ENCODE peak calls at places on chromosome 15, in four cellular contexts. D is IMR-90, X is K562, V is keratinocyte. W is an unnamed sample. For H3K9me1, the result is how much of the 10 kb centered on the place peaks cover.

GRCh38 chr15:56892651-56893348 is 25.6 kb upstream of the TCF12 start:
- DNase-seq in D (no peak), X (no peak), V (no peak), W (no peak)

GRCh38 chr15:96342143-96342466 is 11.6 kb downstream of the NR2F2 start:
- DNase-seq in D (no peak), X (no peak), V (no peak), W (peak)

GRCh38 chr15:40511093-40511471 is 40.3 kb downstream of the CHST14 start:
- DNase-seq in D (no peak), X (no peak), V (no peak), W (no peak)

GRCh38 chr15:86538141-86538540 is 458.5 kb downstream of the AGBL1 start:
- DNase-seq in D (no peak), X (no peak), V (no peak), W (no peak)

GRCh38 chr15:33154366-33155166 is 39.9 kb downstream of the FMN1 start:
- DNase-seq in D (peak), X (no peak), V (peak), W (no peak)

GRCh38 chr15:66103293-66103590 is 150.3 kb downstream of the MEGF11 start:
- DNase-seq in D (no peak), X (no peak), V (no peak), W (no peak)

GRCh38 chr15:64045774-64046346 is 425 bp downstream of the DAPK2 start:
- DNase-seq in D (no peak), X (no peak), V (no peak), W (no peak)

GRCh38 chr15:89936051-89936792 is 23.5 kb upstream of the ARPIN start:
- DNase-seq in D (no peak), X (no peak), V (no peak), W (no peak)

GRCh38 chr15:97998307-97999071 is 38.0 kb downstream of the ARRDC4 start:
- DNase-seq in D (no peak), X (no peak), V (no peak), W (no peak)

GRCh38 chr15:65033659-65034269 is 4.3 kb upstream of the MTFMT start:
- DNase-seq in D (peak), X (peak), V (no peak), W (peak)

GRCh38 chr15:74837482-74837881 is 5.5 kb downstream of the ULK3 start:
- DNase-seq in D (no peak), X (no peak), V (no peak), W (no peak)

GRCh38 chr15:67880651-67881182 is 40.9 kb upstream of the RNU6-1 start:
- DNase-seq in D (peak), X (no peak), V (no peak), W (no peak)

GRCh38 chr15:95458736-95459135 is 871.8 kb upstream of the NR2F2 start:
- DNase-seq in D (no peak), X (no peak), V (no peak), W (peak)

GRCh38 chr15:96328101-96328958 is 2.2 kb upstream of the NR2F2 start:
- DNase-seq in D (no peak), X (no peak), V (no peak), W (peak)

GRCh38 chr15:39181348-39181747 is 399.5 kb upstream of the THBS1 start:
- DNase-seq in D (no peak), X (no peak), V (no peak), W (no peak)

GRCh38 chr15:41417418-41417811 is 520 bp downstream of the RTF1 start:
- DNase-seq in D (peak), X (peak), V (no peak), W (no peak)

GRCh38 chr15:61921093-61921492 is 139.2 kb downstream of the VPS13C start:
- DNase-seq in D (peak), X (no peak), V (no peak), W (no peak)

DNA sequence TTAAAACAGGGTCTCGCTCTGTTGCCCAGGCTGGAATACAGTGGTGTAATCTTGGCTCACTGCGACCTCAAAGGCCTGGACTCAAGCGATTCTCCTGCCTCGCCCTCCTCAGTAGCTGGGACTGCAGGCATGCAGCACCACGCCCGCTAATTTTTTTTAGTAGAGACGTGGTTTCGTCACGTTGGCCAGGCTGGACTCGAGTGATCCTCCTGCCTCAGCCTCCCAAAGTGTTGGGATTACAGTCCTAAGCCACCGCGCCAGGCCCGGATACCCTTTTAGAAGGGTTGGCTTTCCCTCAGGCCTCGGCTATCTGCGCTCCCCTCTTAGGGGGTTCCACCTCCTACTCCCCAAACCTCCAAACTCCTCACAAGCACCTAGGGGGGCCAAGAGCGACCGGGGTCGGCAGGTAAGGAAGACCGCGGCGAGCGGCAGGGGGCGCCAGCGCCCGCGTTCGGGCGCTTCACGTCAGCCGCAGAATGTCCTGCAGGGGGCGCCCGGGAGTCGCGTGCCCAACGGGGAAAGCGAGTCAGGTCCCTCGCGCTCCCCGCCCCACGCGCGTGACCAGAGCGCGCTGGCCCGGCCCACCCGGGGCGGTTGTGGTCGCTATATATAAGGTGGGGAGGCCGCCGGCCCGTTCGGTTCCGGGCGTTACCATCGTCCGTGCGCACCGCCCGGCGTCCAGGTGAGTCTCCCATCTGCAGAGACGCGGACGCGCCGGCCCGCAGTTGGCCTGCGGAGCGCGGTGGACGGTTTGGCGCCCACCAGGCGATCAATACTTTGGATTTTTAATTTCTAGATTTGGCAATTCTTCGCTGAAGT is 51.8 kb upstream of the GATM start:
- DNase-seq in D (peak), X (peak), V (no peak), W (peak)
- TF ChIP-seq CTCF in D (peak), X (peak), V (peak), W (peak)

GRCh38 chr15:59689626-59690236 is 611 bp upstream of the BNIP2 start:
- DNase-seq in D (peak), X (no peak), V (no peak), W (peak)
- H3K9me1 ChIP-seq in D (under half), X (under half), V (under half), W (under half)

GRCh38 chr15:58440922-58441321 is 9.1 kb downstream of the LIPC start:
- DNase-seq in D (no peak), X (peak), V (peak), W (no peak)

GRCh38 chr15:58440181-58440910 is 8.6 kb downstream of the LIPC start:
- DNase-seq in D (peak), X (no peak), V (no peak), W (peak)

GRCh38 chr15:58438111-58438510 is 6.3 kb downstream of the LIPC start:
- DNase-seq in D (no peak), X (no peak), V (no peak), W (no peak)

GRCh38 chr15:58437531-58438105 is 5.8 kb downstream of the LIPC start:
- DNase-seq in D (no peak), X (no peak), V (no peak), W (no peak)

DNA sequence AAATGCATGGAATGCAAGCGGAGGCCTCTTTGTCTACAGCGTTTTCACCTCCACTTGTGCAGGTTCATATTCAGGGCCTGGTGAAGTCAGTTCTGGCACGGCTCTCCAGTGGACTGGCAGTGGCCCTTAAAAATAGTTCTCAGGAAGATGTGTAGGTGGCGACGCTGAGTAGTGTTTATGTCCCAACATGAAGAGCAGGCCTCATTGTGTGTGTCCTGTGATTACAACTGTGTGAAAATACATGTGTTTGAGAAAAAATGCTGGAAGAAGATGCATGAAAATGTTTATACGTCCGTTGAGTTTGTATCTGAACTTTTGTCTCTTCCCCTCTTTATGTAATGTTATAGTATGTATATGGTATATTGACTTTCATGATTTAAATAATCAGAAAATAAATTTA is 7.2 kb downstream of the LIPC start:
- DNase-seq in D (peak), X (peak), V (no peak), W (peak)
- TF ChIP-seq CTCF in D (peak), X (peak), V (no peak), W (peak)

DNA sequence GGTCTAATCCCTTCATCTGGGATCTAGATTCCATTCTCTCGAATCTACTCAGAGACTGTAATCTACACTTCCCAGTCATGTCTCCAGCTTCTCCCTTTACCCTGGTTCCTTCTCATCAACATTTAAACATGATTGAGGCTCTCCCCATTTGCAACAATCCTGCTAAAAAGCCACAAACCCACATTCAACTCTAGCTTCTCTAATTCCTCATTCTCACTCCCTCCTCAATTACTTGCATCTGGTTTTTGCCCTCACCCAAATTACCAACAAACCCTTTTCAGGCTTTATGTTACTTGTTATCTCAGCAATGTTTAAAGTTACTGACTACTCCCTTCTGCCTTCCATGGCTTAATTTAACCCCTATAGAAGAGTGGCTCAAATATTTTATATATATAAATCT is 11.5 kb downstream of the ETFA start:
- DNase-seq in D (no peak), X (no peak), V (no peak), W (no peak)
- H3K9me1 ChIP-seq in D (under half), X (under half), V (under half), W (under half)

W was measured in endothelial cell of umbilical vein.